ENCODE peak calls at places on chromosome 16, in six cellular contexts. G, H, V, B, L and S are unnamed samples.

GRCh38 chr16:8571061-8571596 is 19.2 kb downstream of the TMEM114 start:
- DNase-seq in G (no peak), H (peak), V (no peak), B (no peak), L (no peak), S (peak)

GRCh38 chr16:24508614-24509013 is 30.8 kb upstream of the RBBP6 start:
- DNase-seq in G (no peak), H (peak), V (no peak), B (peak), L (no peak), S (peak)

GRCh38 chr16:67766281-67766680 is 40.1 kb downstream of the RANBP10 start:
- DNase-seq in G (no peak), H (no peak), V (no peak), B (no peak), L (no peak), S (no peak)

GRCh38 chr16:89067677-89068076 is 26.0 kb upstream of the ACSF3 start:
- DNase-seq in G (no peak), H (no peak), V (no peak), B (no peak), L (no peak), S (no peak)

GRCh38 chr16:67173808-67174705 is 3.7 kb downstream of the NOL3 start:
- DNase-seq in G (peak), H (peak), V (peak), B (peak), L (peak), S (peak)

GRCh38 chr16:68229431-68230175 is 6.3 kb downstream of the ESRP2 start:
- DNase-seq in G (no peak), H (peak), V (peak), B (no peak), L (no peak), S (peak)

GRCh38 chr16:84907575-84907974 is 87.8 kb downstream of the CRISPLD2 start:
- DNase-seq in G (no peak), H (no peak), V (no peak), B (peak), L (no peak), S (peak)

GRCh38 chr16:1553976-1554825 is 20.7 kb downstream of the TMEM204 start:
- DNase-seq in G (no peak), H (no peak), V (no peak), B (no peak), L (no peak), S (no peak)

GRCh38 chr16:3187798-3188674 is at the start of gene OR1F1:
- DNase-seq in G (peak), H (peak), V (peak), B (no peak), L (no peak), S (peak)

GRCh38 chr16:30805370-30806169 is 18.6 kb upstream of the ZNF629 start:
- DNase-seq in G (peak), H (peak), V (peak), B (peak), L (peak), S (peak)

GRCh38 chr16:53841884-53842283 is 137.9 kb downstream of the FTO start:
- DNase-seq in G (no peak), H (no peak), V (no peak), B (no peak), L (no peak), S (no peak)

GRCh38 chr16:81431554-81432353 is 12.9 kb upstream of the CMIP start:
- DNase-seq in G (no peak), H (peak), V (no peak), B (peak), L (no peak), S (peak)

GRCh38 chr16:56352351-56353053 is 72.8 kb downstream of the AMFR start:
- DNase-seq in G (no peak), H (no peak), V (peak), B (no peak), L (no peak), S (no peak)

GRCh38 chr16:8951447-8952280 is 12.0 kb downstream of the USP7 start:
- DNase-seq in G (no peak), H (no peak), V (no peak), B (no peak), L (no peak), S (no peak)

GRCh38 chr16:88770459-88771293 is 14.3 kb downstream of the PIEZO1 start:
- DNase-seq in G (no peak), H (no peak), V (no peak), B (no peak), L (no peak), S (peak)

GRCh38 chr16:51152691-51153261 is 1.7 kb upstream of the SALL1 start:
- DNase-seq in G (no peak), H (peak), V (no peak), B (no peak), L (no peak), S (no peak)

GRCh38 chr16:20866161-20866772 is 33.9 kb downstream of the DCUN1D3 start:
- DNase-seq in G (no peak), H (peak), V (no peak), B (no peak), L (no peak), S (peak)

GRCh38 chr16:20901441-20902112 is 1.0 kb downstream of the LYRM1 start:
- DNase-seq in G (peak), H (peak), V (peak), B (peak), L (peak), S (no peak)